ENCODE peak calls at places on chromosomes 11 and 22, in six cellular contexts. S is IMR-90, M is heart right ventricle, A is cardiac fibroblast, P is fibroblast of lung, C is WTC11. I is an unnamed sample.

GRCh38 chr11:109519253-109519652 is 97.3 kb downstream of the C11orf87 start:
- DNase-seq in M (no peak), P (no peak), C (no peak), S (no peak), A (no peak), I (no peak)

GRCh38 chr22:39910875-39911601 is 10.2 kb downstream of the GRAP2 start:
- DNase-seq in C (no peak), A (no peak), S (no peak), P (no peak), M (no peak), I (no peak)

GRCh38 chr11:4626207-4627105 is 10.8 kb upstream of the OR51D1 start:
- DNase-seq in S (peak), A (peak), C (peak), M (no peak), P (peak), I (peak)

GRCh38 chr11:60756307-60757032 is at the start of gene MS4A15:
- DNase-seq in C (no peak), P (peak), S (no peak), A (no peak), M (no peak), I (no peak)

GRCh38 chr11:57523419-57523818 is 7.1 kb downstream of the TIMM10 start:
- DNase-seq in S (no peak), A (no peak), P (no peak), C (no peak), M (no peak), I (no peak)

GRCh38 chr11:88555829-88556202 is 218.3 kb upstream of the CTSC start:
- DNase-seq in C (no peak), M (no peak), P (peak), A (peak), S (peak), I (no peak)

GRCh38 chr11:66002648-66003225 is 434 bp downstream of the BANF1 start:
- DNase-seq in A (peak), M (no peak), C (no peak), S (peak), P (peak), I (no peak)

GRCh38 chr22:29831186-29831921 is 6.7 kb downstream of the ASCC2 start:
- DNase-seq in S (no peak), A (no peak), M (no peak), C (no peak), P (no peak), I (no peak)

GRCh38 chr22:17268501-17269223 is 49.4 kb upstream of the ADA2 start:
- DNase-seq in M (no peak), A (peak), C (no peak), S (no peak), P (no peak), I (no peak)

GRCh38 chr11:99683933-99684332 is 663.2 kb downstream of the CNTN5 start:
- DNase-seq in M (no peak), A (no peak), C (no peak), S (no peak), P (no peak), I (no peak)

GRCh38 chr11:2390871-2391662 is 9.5 kb upstream of the TSSC4 start:
- DNase-seq in P (peak), S (peak), M (no peak), C (no peak), A (peak), I (no peak)

GRCh38 chr11:116224154-116224888 is 548.5 kb downstream of the BUD13 start:
- DNase-seq in P (peak), S (peak), A (peak), C (peak), M (no peak), I (peak)

GRCh38 chr22:18998998-18999397 is 62.9 kb upstream of the PRODH start:
- DNase-seq in M (no peak), P (no peak), C (peak), S (no peak), A (no peak), I (peak)

GRCh38 chr11:131906963-131907362 is 536.5 kb downstream of the NTM start:
- DNase-seq in M (no peak), C (no peak), A (peak), S (no peak), P (no peak), I (no peak)
- TF ChIP-seq CTCF in M (peak), C (no peak), A (peak), S (no peak), P (peak), I (no peak)

DNA sequence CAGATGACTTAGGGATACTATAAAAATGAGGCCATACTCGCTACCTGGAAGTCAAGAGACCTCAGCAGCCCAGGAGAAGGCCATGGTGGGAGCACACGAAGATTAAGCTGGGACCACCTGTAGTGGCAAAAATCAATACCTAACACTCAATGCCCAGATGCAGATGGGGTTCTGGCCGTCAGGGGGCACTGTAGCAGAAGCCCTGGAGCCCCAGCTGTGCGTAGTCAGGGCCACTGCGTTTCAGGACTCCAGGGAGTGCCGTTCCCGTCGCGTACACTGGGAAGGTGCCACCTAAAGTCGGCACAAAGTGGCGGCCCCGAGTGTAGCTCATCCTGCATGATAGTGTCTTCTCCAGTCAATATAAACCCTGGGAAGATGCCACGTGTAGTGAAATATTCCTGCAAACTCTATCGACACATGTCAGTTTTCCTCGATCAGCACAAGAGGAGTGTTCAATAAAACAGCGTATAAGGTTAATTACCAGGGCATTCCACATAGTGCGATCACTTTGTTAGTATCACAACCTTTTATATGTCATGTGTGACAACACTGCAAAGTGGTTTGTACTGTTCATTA is 123.7 kb upstream of the NTM start:
- DNase-seq in M (peak), C (peak), P (no peak), A (no peak), S (no peak), I (peak)
- TF ChIP-seq CTCF in M (peak), C (peak), P (peak), A (peak), S (peak), I (peak)

DNA sequence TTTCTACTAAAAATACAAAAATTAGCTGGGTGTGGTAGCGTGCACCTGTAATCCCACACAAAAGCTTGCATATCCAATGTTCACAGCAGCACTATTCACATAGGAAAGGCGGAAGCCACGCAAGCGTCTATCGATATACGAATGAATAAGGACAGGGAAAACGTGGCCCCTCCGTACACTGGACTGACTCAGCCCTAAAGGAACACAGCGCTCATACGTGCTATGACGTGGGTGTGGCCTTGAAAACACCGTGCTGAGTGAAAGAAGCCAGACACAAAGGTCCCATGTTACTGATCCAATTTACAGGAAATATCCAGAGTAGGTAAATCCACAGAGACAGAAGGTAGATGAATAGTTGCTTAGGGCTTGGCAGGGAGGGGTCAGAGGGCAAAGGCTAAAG is 7.0 kb downstream of the LMF2 start:
- DNase-seq in P (no peak), A (no peak), C (no peak), M (no peak), S (no peak), I (no peak)
- TF ChIP-seq CTCF in P (no peak), A (no peak), C (no peak), M (no peak), S (no peak), I (no peak)

DNA sequence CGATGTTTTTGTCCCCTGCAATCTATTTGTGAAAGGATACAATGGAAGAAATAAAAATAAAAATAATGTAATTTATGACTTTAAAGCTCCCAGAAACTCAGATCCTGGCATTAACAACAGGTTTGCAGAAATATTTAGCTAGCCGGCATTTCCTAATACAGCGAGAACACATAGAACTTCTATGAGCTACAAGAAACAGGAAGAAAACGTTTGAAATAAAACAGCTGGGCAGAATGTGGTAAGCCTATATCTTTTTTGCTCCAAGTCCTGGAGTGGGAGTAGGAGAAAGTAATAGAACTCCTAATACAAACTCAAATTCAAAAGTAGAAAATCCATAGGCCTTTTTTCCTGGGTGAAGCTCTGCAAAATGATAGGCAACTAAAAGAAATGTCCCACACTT is 29.6 kb upstream of the FIBIN start:
- DNase-seq in S (peak), M (no peak), A (peak), C (no peak), P (no peak), I (no peak)
- TF ChIP-seq CTCF in S (no peak), M (no peak), A (no peak), C (no peak), P (no peak), I (no peak)

DNA sequence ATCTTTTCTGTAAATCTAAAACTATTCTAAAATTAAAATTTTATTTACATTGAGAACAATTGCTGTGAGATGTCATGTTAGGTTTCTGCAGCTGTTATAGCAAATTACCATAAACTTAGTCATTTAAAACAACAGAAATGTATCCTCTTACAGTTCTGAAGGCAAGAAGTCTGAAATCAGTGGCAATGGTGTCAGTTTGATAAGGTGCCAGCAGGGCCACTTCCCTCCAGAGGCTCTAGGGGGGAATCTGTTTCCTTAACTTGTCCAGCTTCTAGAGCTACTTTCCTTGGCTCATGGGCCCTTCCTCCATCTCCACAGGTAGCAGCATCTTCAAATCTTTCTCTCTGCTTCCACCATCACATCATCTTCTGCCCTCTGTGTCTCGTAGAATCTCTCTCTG is 23.0 kb downstream of the MOGAT2 start:
- DNase-seq in P (no peak), S (no peak), C (no peak), M (no peak), A (no peak), I (no peak)
- TF ChIP-seq CTCF in P (peak), S (no peak), C (no peak), M (no peak), A (no peak), I (no peak)